ENCODE peak calls at places on chromosomes 4 and X, in four cellular contexts. M is PC-3, P is SK-N-SH, I is HCT116. R is an unnamed sample. For H3K9me2 and H3K4me1, the result is how much of the 10 kb centered on the place peaks cover.

GRCh38 chr4:87270144-87270543 is 49.7 kb upstream of the KLHL8 start:
- DNase-seq in M (peak), P (peak), I (peak), R (peak)

GRCh38 chrX:39777623-39778025 is 320.1 kb downstream of the BCOR start:
- DNase-seq in M (no peak), P (no peak), I (no peak), R (no peak)

GRCh38 chr4:32172086-32172485 is 1451.9 kb downstream of the PCDH7 start:
- DNase-seq in M (peak), P (no peak), I (no peak), R (no peak)

GRCh38 chr4:147447820-147448219 is 33.1 kb upstream of the EDNRA start:
- DNase-seq in M (peak), P (no peak), I (no peak), R (no peak)

GRCh38 chr4:105158837-105159236 is 12.2 kb downstream of the TET2 start:
- DNase-seq in M (no peak), P (no peak), I (no peak), R (no peak)

GRCh38 chr4:48093949-48094550 is 40.0 kb downstream of the TXK start:
- DNase-seq in M (peak), P (no peak), I (no peak), R (no peak)

GRCh38 chr4:68499021-68499420 is 51.8 kb downstream of the TMPRSS11E start:
- DNase-seq in M (no peak), P (no peak), I (no peak), R (no peak)

GRCh38 chrX:1618689-1619088 is 3.8 kb downstream of the ASMT start:
- DNase-seq in M (no peak), P (no peak), I (no peak), R (no peak)

GRCh38 chr4:52037730-52038108 is 380 bp downstream of the SGCB start:
- DNase-seq in M (peak), P (peak), I (no peak), R (peak)

GRCh38 chr4:76747613-76748012 is 150.3 kb downstream of the SOWAHB start:
- DNase-seq in M (no peak), P (no peak), I (no peak), R (no peak)

GRCh38 chrX:70331161-70331560 is 41.3 kb downstream of the KIF4A start:
- DNase-seq in M (peak), P (no peak), I (no peak), R (peak)

GRCh38 chr4:136741468-136741867 is 790.8 kb downstream of the PCDH18 start:
- DNase-seq in M (peak), P (no peak), I (no peak), R (no peak)

GRCh38 chr4:139524062-139524631 is 31.9 kb downstream of the SETD7 start:
- DNase-seq in M (peak), P (no peak), I (no peak), R (no peak)

GRCh38 chr4:187393546-187394344 is 601.8 kb upstream of the ZFP42 start:
- DNase-seq in M (no peak), P (no peak), I (no peak), R (no peak)

GRCh38 chr4:92840880-92841279 is 537.1 kb downstream of the GRID2 start:
- DNase-seq in M (no peak), P (no peak), I (no peak), R (no peak)

GRCh38 chrX:2450681-2451080 is 50.1 kb downstream of the DHRSX start:
- DNase-seq in M (no peak), P (no peak), I (no peak), R (no peak)

GRCh38 chr4:109434007-109434792 is 585 bp downstream of the SEC24B start:
- DNase-seq in M (peak), P (peak), I (no peak), R (peak)

GRCh38 chrX:19866626-19867410 is 20.6 kb downstream of the SH3KBP1 start:
- DNase-seq in M (no peak), P (no peak), I (no peak), R (no peak)

GRCh38 chr4:5678977-5679376 is 29.4 kb downstream of the EVC2 start:
- DNase-seq in M (peak), P (no peak), I (no peak), R (peak)

GRCh38 chr4:154164931-154165839 is 326.4 kb downstream of the DCHS2 start:
- DNase-seq in M (peak), P (no peak), I (peak), R (peak)

GRCh38 chr4:150131581-150132228 is 53.5 kb downstream of the DCLK2 start:
- DNase-seq in M (no peak), P (no peak), I (no peak), R (peak)

GRCh38 chr4:26406346-26406975 is 83.8 kb downstream of the CCKAR start:
- DNase-seq in M (no peak), P (no peak), I (no peak), R (no peak)

GRCh38 chr4:88759039-88759631 is 61.5 kb upstream of the NAP1L5 start:
- DNase-seq in M (no peak), P (peak), I (no peak), R (peak)

GRCh38 chr4:121514443-121514842 is 133.6 kb upstream of the QRFPR start:
- DNase-seq in M (no peak), P (no peak), I (no peak), R (no peak)

GRCh38 chr4:79678472-79679202 is 270.6 kb upstream of the GK2 start:
- DNase-seq in M (no peak), P (no peak), I (no peak), R (no peak)

GRCh38 chr4:115678425-115678941 is 565.1 kb upstream of the NDST4 start:
- DNase-seq in M (no peak), P (no peak), I (no peak), R (no peak)

GRCh38 chr4:14924945-14925344 is 77.3 kb upstream of the CPEB2 start:
- DNase-seq in M (peak), P (no peak), I (no peak), R (no peak)

GRCh38 chr4:48752256-48752655 is 27.8 kb downstream of the FRYL start:
- DNase-seq in M (no peak), P (no peak), I (no peak), R (no peak)

GRCh38 chr4:82851902-82852750 is 38.8 kb downstream of the SEC31A start:
- DNase-seq in M (peak), P (peak), I (peak), R (peak)

GRCh38 chr4:25760518-25761157 is 102.2 kb downstream of the SEL1L3 start:
- DNase-seq in M (no peak), P (no peak), I (no peak), R (peak)

GRCh38 chr4:90979551-90979950 is 852.4 kb downstream of the CCSER1 start:
- DNase-seq in M (no peak), P (no peak), I (no peak), R (no peak)

GRCh38 chr4:173056708-173057107 is 111.9 kb upstream of the GALNT7 start:
- DNase-seq in M (no peak), P (no peak), I (no peak), R (no peak)

GRCh38 chr4:31107362-31107761 is 387.2 kb downstream of the PCDH7 start:
- DNase-seq in M (no peak), P (no peak), I (peak), R (no peak)

GRCh38 chr4:108210989-108211725 is 42.4 kb upstream of the LEF1 start:
- DNase-seq in M (peak), P (no peak), I (no peak), R (no peak)

GRCh38 chr4:173370130-173370476 is 651 bp upstream of the SAP30 start:
- DNase-seq in M (no peak), P (peak), I (no peak), R (no peak)

GRCh38 chr4:114600066-114600552 is 1.5 kb downstream of the UGT8 start:
- DNase-seq in M (peak), P (no peak), I (peak), R (no peak)

GRCh38 chr4:114599231-114600065 is 841 bp downstream of the UGT8 start:
- DNase-seq in M (no peak), P (peak), I (peak), R (peak)

GRCh38 chr4:114600672-114601071 is 2.1 kb downstream of the UGT8 start:
- DNase-seq in M (no peak), P (no peak), I (no peak), R (no peak)

GRCh38 chr4:114597410-114598115 is 1.0 kb upstream of the UGT8 start:
- DNase-seq in M (peak), P (no peak), I (no peak), R (no peak)

GRCh38 chr4:114598191-114599121 is at the start of gene UGT8:
- DNase-seq in M (peak), P (peak), I (peak), R (peak)
- H3K9me2 ChIP-seq in M (under half), P (under half), I (under half), R (under half)

DNA sequence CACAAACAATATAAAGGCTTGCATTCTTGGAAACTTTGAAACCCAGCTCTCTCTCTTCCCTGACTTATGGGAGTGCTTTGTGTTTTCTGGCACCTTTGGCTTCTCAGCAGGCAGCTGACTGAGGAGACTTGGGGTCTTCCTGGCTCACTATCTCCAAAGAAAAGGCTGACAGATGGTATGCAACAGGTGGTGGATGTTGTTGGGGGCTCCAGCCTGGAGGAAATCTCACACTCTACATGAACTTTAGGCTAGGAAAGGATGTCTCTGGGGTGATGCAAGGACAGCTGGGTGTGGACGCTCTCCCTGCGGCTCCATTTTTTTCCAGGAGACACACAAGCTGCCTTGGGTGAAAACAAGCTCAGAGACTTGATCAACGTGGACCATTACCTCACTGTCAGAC is 67.4 kb downstream of the DNAAF6 start:
- DNase-seq in M (no peak), P (no peak), I (no peak), R (no peak)
- TF ChIP-seq EZH2phosphoT487 in M (no peak), P (no peak), I (no peak), R (no peak)

GRCh38 chr4:184824081-184824775 is 1.5 kb downstream of the ACSL1 start:
- DNase-seq in M (peak), P (no peak), I (no peak), R (peak)
- H3K4me1 ChIP-seq in M (under half), P (under half), I (under half), R (under half)

GRCh38 chr4:159048166-159048886 is 54.6 kb upstream of the RAPGEF2 start:
- DNase-seq in M (peak), P (peak), I (no peak), R (peak)
- H3K9me2 ChIP-seq in M (under half), P (under half), I (under half), R (under half)

GRCh38 chrX:54820737-54821136 is 13.2 kb downstream of the MAGED2 start:
- DNase-seq in M (no peak), P (no peak), I (no peak), R (no peak)

GRCh38 chrX:54817220-54817820 is 9.8 kb downstream of the MAGED2 start:
- DNase-seq in M (no peak), P (peak), I (no peak), R (no peak)

GRCh38 chrX:54821310-54821709 is 13.8 kb downstream of the MAGED2 start:
- DNase-seq in M (no peak), P (no peak), I (no peak), R (no peak)

GRCh38 chrX:54819201-54819600 is 11.7 kb downstream of the MAGED2 start:
- DNase-seq in M (no peak), P (no peak), I (no peak), R (no peak)

DNA sequence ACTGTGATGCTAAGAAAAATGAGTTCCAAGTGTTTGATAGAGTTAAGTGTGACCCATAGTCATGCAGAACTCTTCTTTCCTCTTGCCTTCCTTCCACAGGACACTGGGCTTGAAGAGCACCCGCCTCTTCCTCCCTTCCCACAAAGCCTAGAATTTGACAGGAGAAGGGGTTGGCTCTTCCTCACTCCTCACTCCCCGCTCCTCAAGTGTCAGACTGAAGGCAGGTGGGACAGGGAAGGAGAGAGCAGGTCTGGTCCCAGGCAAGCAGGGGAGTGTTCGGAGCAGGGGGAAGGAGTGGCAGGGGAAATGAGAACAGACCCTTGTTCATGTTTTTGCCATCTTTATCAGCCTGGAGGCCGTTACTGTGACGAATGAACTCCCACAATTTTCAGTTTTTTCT is 10.7 kb downstream of the MAGED2 start:
- DNase-seq in M (no peak), P (no peak), I (no peak), R (no peak)
- TF ChIP-seq EZH2phosphoT487 in M (no peak), P (no peak), I (no peak), R (no peak)

DNA sequence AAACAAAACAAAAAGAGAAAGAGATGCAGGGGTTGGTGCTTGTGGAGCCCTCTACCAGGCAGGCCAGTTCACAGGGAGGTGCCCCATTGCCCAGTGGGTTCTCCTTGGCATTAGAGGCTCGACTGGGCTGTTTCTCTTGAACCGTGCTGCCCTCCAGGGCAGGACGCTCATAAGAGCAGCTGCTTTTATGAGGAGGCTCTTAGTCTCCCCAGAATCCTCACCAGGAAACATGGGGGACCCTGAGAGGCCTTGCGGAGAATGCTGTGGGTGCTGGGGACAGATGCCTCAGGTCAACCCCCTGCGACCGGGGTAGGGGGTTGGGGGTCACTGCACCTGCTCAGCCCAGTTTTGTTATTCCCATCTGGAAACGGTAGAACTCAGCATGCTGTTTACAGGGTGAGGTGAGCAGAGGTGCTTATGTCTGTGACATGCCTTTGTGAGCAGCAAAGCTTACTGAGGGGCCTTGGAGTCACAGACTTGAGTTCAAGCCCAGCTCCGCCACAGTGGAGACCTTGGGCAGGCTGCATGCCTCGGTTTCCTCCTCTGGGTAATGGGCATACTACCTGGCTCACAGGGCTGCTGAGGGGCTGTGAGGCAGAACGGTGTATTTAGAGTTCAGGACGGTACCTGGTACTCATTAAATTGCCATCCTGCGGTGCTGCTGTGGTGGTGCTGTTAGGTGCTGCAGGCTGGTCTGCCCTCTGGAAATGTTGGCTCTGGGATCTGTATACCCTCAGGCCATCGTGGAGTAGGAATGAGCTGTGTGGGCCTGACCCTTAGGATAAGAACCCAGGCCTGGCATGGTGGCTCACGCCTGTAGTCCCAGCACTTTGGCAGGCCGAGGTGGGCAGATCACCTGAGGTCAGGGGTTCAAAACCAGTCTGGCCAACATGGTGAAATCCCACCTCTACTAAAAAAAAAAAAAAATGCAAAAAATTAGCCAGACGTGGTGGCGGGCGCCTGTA is 5.7 kb downstream of the TBC1D14 start:
- DNase-seq in M (no peak), P (no peak), I (no peak), R (no peak)
- H3K4me1 ChIP-seq in M (under half), P (under half), I (half or more), R (under half)

GRCh38 chrX:49675075-49675719 is 20.6 kb downstream of the PAGE1 start:
- DNase-seq in M (no peak), P (no peak), I (no peak), R (no peak)
- H3K9me2 ChIP-seq in M (under half), P (under half), I (under half), R (under half)

GRCh38 chr4:74190919-74191397 is 33.0 kb downstream of the MTHFD2L start:
- DNase-seq in M (peak), P (no peak), I (no peak), R (no peak)

GRCh38 chr4:74190332-74190731 is 32.4 kb downstream of the MTHFD2L start:
- DNase-seq in M (no peak), P (no peak), I (no peak), R (no peak)

GRCh38 chr4:74188912-74189311 is 31.0 kb downstream of the MTHFD2L start:
- DNase-seq in M (no peak), P (no peak), I (no peak), R (no peak)

GRCh38 chr4:74189331-74190043 is 31.6 kb downstream of the MTHFD2L start:
- DNase-seq in M (peak), P (peak), I (peak), R (peak)
- TF ChIP-seq EZH2phosphoT487 in M (no peak), P (no peak), I (no peak), R (no peak)